ENCODE peak calls at places on chromosomes 6 and 20, in six cellular contexts. E is psoas muscle, B is AG04450, Y is GM13976, X is thoracic aorta, W is astrocyte. O is an unnamed sample.

GRCh38 chr6:111740506-111740905 is 132.7 kb downstream of the FYN start:
- DNase-seq in W (no peak), B (no peak), E (no peak), X (no peak), Y (no peak), O (no peak)

GRCh38 chr20:34512266-34512954 is 3.8 kb upstream of the DYNLRB1 start:
- DNase-seq in Y (no peak), X (no peak), W (peak; percentile 22), B (no peak), E (no peak), O (no peak)

GRCh38 chr6:6811151-6812002 is 222.9 kb downstream of the LY86 start:
- DNase-seq in Y (no peak), E (no peak), B (no peak), X (no peak), W (peak; percentile 70), O (peak; percentile 35)

GRCh38 chr6:163240556-163240955 is 174.0 kb upstream of the QKI start:
- DNase-seq in W (no peak), B (no peak), Y (no peak), E (no peak), X (no peak), O (no peak)

GRCh38 chr6:169190144-169190584 is 63.5 kb downstream of the THBS2 start:
- DNase-seq in E (peak; percentile 85), X (peak; percentile 69), B (peak; percentile 69), Y (no peak), W (peak; percentile 98), O (peak; percentile 83)

GRCh38 chr20:20084296-20084752 is 32.0 kb downstream of the CFAP61 start:
- DNase-seq in W (no peak), E (peak; percentile 80), Y (no peak), X (no peak), B (no peak), O (no peak)

GRCh38 chr6:119207327-119207726 is 128.9 kb upstream of the FAM184A start:
- DNase-seq in X (no peak), Y (no peak), E (no peak), W (no peak), B (no peak), O (no peak)

GRCh38 chr6:1313364-1313754 is 1.5 kb downstream of the FOXQ1 start:
- DNase-seq in B (no peak), W (no peak), X (no peak), Y (peak; percentile 30), E (no peak), O (no peak)

GRCh38 chr20:3162080-3162611 is 2.5 kb upstream of the FASTKD5 start:
- DNase-seq in B (no peak), E (no peak), Y (no peak), X (no peak), W (no peak), O (no peak)

GRCh38 chr6:56727097-56727845 is 84.6 kb upstream of the DST start:
- DNase-seq in E (no peak), W (peak; percentile 71), Y (no peak), X (no peak), B (no peak), O (peak; percentile 33)

GRCh38 chr6:3326981-3327380 is 68.2 kb downstream of the PSMG4 start:
- DNase-seq in X (no peak), W (no peak), B (no peak), E (no peak), Y (no peak), O (no peak)

GRCh38 chr6:141445928-141446628 is 686.6 kb upstream of the GJE1 start:
- DNase-seq in E (no peak), W (no peak), Y (no peak), X (no peak), B (no peak), O (no peak)

GRCh38 chr20:3194617-3195280 is 9.7 kb downstream of the DDRGK1 start:
- DNase-seq in W (no peak), B (no peak), E (peak; percentile 42), X (no peak), Y (no peak), O (no peak)

GRCh38 chr6:166772518-166772917 is 145.5 kb upstream of the RPS6KA2 start:
- DNase-seq in W (no peak), Y (no peak), B (no peak), X (no peak), E (no peak), O (no peak)

GRCh38 chr6:140744648-140745320 is 1370.3 kb upstream of the CITED2 start:
- DNase-seq in Y (no peak), X (no peak), E (no peak), B (no peak), W (peak; percentile 79), O (peak; percentile 65)

GRCh38 chr20:23568320-23569011 is at the start of gene CST9L:
- DNase-seq in X (no peak), Y (no peak), E (no peak), B (no peak), W (no peak), O (no peak)

GRCh38 chr20:46293084-46293483 is 15.2 kb downstream of the CDH22 start:
- DNase-seq in E (no peak), Y (no peak), X (no peak), W (peak; percentile 38), B (peak; percentile 1), O (peak; percentile 49)
- TF ChIP-seq CTCF in E (no peak), Y (no peak), X (no peak), W (no peak), B (no peak), O (no peak)

DNA sequence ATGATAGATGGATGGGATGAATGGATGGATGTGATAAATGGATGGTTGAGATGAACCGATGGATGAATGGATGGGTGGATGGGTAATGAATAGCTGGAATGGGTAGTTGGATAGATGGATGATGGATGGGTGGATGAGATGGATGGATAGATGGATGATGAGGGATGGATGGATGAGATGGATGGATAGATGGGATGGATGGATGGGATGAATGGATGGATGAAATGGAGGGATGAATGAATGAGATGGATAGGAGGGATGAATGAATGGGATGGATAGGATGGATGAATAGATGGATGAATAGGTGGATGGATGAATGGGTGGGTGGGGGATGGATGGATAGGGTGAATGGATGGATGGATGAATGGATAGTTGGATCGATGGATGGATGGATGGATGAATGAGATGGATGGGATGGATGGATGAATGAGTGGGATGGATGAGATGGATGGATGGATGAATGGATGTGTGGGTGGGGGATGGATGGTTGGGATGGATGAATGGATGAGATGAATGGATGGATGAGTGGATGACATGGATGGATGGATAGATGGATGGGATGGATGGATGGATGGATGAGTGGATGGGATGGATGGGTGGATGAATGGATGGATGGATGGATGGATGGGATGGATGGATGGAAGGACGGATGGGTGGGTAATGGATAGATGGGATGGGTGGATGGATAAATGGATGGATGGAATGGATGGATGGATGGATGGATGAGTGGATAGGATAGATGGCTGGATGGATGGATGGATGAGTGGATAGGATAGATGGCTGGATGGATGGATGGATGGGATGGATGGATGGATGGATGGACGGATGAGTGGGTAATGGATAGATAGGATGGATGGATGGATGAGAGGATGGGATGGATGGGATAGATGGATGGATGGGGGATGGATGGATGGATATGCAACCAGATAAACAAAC is 51.4 kb upstream of the PTGIS start:
- DNase-seq in B (no peak), X (no peak), Y (no peak), W (no peak), E (no peak), O (no peak)
- TF ChIP-seq CTCF in B (no peak), X (no peak), Y (no peak), W (no peak), E (no peak), O (no peak)

DNA sequence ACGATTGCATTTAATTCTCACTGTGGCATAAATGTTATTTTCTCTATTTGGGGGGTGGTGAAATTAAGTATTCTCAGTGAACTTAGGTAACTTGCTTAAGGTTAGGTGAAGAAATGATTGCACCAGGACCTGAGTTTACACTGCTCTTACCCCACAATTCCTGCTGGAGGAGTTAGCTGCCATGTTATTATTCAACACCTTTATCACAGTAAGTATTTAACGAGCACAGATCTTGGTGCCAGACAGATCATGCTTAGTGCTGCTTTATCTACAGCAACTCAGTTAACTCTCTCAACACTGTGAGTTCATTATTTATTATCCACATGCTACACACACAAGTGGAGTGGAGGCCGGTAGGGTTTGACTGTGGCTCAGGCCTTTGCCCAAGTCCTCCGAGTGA is 249.7 kb downstream of the TMEM242 start:
- DNase-seq in W (no peak), B (no peak), X (no peak), Y (no peak), E (no peak), O (no peak)
- TF ChIP-seq CTCF in W (no peak), B (no peak), X (no peak), Y (no peak), E (no peak), O (no peak)

GRCh38 chr6:36426622-36427021 is 16.0 kb downstream of the PXT1 start:
- DNase-seq in X (no peak), B (no peak), Y (no peak), E (no peak), W (no peak), O (no peak)

GRCh38 chr6:36431197-36431596 is 11.5 kb downstream of the PXT1 start:
- DNase-seq in B (no peak), Y (no peak), E (no peak), W (no peak), X (no peak), O (no peak)

GRCh38 chr6:36430351-36430750 is 12.3 kb downstream of the PXT1 start:
- DNase-seq in E (no peak), W (peak; percentile 59), X (no peak), B (no peak), Y (no peak), O (peak; percentile 79)

GRCh38 chr6:36427781-36428345 is 14.8 kb downstream of the PXT1 start:
- DNase-seq in Y (no peak), X (no peak), B (no peak), W (peak; percentile 30), E (no peak), O (peak; percentile 42)

GRCh38 chr6:36428911-36429310 is 13.7 kb downstream of the PXT1 start:
- DNase-seq in Y (no peak), B (no peak), E (no peak), W (no peak), X (no peak), O (no peak)
- TF ChIP-seq CTCF in Y (peak; percentile 1), B (no peak), E (no peak), W (peak; percentile 31), X (no peak), O (peak; percentile 47)

GRCh38 chr6:63121166-63121565 is 90.1 kb upstream of the FKBP1C start:
- DNase-seq in W (no peak), Y (no peak), B (no peak), E (no peak), X (no peak), O (no peak)
- TF ChIP-seq CTCF in W (no peak), Y (no peak), B (no peak), E (no peak), X (no peak), O (no peak)

GRCh38 chr20:539848-540247 is 3.7 kb downstream of the CSNK2A1 start:
- DNase-seq in Y (no peak), X (no peak), W (peak; percentile 64), E (no peak), B (no peak), O (peak; percentile 77)
- TF ChIP-seq CTCF in Y (no peak), X (no peak), W (no peak), E (no peak), B (no peak), O (no peak)

O was measured in brain microvascular endothelial cell.